ENCODE peak calls at places on chromosomes 5 and 9, in seven cellular contexts. One of them, this sample, is unnamed.
A peak's percentile ranks its signal among the peaks of the same experiment; 100 is the strongest.

GRCh38 chr5:42800748-42801330 is 10.9 kb downstream of the SELENOP start:
- DNase-seq in psoas muscle: no peak
- DNase-seq in cardiac muscle cell: no peak
- DNase-seq in right atrium auricular region: no peak
- DNase-seq in tibial nerve: no peak
- DNase-seq in GM23338: no peak
- DNase-seq in HCT116: no peak
- DNase-seq in this sample: no peak

GRCh38 chr9:120326076-120326693 is 253.8 kb downstream of the CDK5RAP2 start:
- DNase-seq in psoas muscle: no peak
- DNase-seq in cardiac muscle cell: no peak
- DNase-seq in right atrium auricular region: no peak
- DNase-seq in tibial nerve: no peak
- DNase-seq in GM23338: no peak
- DNase-seq in HCT116: no peak
- DNase-seq in this sample: no peak

GRCh38 chr9:107274953-107275422 is 8.1 kb upstream of the RAD23B start:
- DNase-seq in psoas muscle: no peak
- DNase-seq in cardiac muscle cell: no peak
- DNase-seq in right atrium auricular region: no peak
- DNase-seq in tibial nerve: no peak
- DNase-seq in GM23338: no peak
- DNase-seq in HCT116: peak; percentile 46
- DNase-seq in this sample: no peak

GRCh38 chr5:88677943-88678779 is 204.8 kb downstream of the MEF2C start:
- DNase-seq in psoas muscle: no peak
- DNase-seq in cardiac muscle cell: no peak
- DNase-seq in right atrium auricular region: no peak
- DNase-seq in tibial nerve: no peak
- DNase-seq in GM23338: peak; percentile 73
- DNase-seq in HCT116: no peak
- DNase-seq in this sample: peak; percentile 84

GRCh38 chr5:431001-431710 is 11.8 kb upstream of the EXOC3 start:
- DNase-seq in psoas muscle: peak; percentile 48
- DNase-seq in cardiac muscle cell: peak; percentile 74
- DNase-seq in right atrium auricular region: no peak
- DNase-seq in tibial nerve: no peak
- DNase-seq in GM23338: peak; percentile 77
- DNase-seq in HCT116: peak; percentile 23
- DNase-seq in this sample: peak; percentile 98

GRCh38 chr5:127003798-127004495 is 26.4 kb downstream of the MARCHF3 start:
- DNase-seq in psoas muscle: no peak
- DNase-seq in cardiac muscle cell: no peak
- DNase-seq in right atrium auricular region: no peak
- DNase-seq in tibial nerve: no peak
- DNase-seq in GM23338: no peak
- DNase-seq in HCT116: no peak
- DNase-seq in this sample: no peak

GRCh38 chr5:87231037-87231808 is 36.5 kb upstream of the RASA1 start:
- DNase-seq in psoas muscle: no peak
- DNase-seq in cardiac muscle cell: no peak
- DNase-seq in right atrium auricular region: no peak
- DNase-seq in tibial nerve: no peak
- DNase-seq in GM23338: no peak
- DNase-seq in HCT116: no peak
- DNase-seq in this sample: no peak

GRCh38 chr9:1429328-1429727 is 379.2 kb downstream of the DMRT2 start:
- DNase-seq in psoas muscle: no peak
- DNase-seq in cardiac muscle cell: peak; percentile 49
- DNase-seq in right atrium auricular region: no peak
- DNase-seq in tibial nerve: no peak
- DNase-seq in GM23338: peak; percentile 79
- DNase-seq in HCT116: no peak
- DNase-seq in this sample: peak; percentile 56

GRCh38 chr5:131394128-131394527 is 130.3 kb downstream of the CDC42SE2 start:
- DNase-seq in psoas muscle: no peak
- DNase-seq in cardiac muscle cell: no peak
- DNase-seq in right atrium auricular region: no peak
- DNase-seq in tibial nerve: no peak
- DNase-seq in GM23338: no peak
- DNase-seq in HCT116: no peak
- DNase-seq in this sample: no peak

GRCh38 chr9:131320031-131320685 is 30.6 kb downstream of the PLPP7 start:
- DNase-seq in psoas muscle: peak; percentile 94
- DNase-seq in cardiac muscle cell: no peak
- DNase-seq in right atrium auricular region: no peak
- DNase-seq in tibial nerve: peak; percentile 64
- DNase-seq in GM23338: no peak
- DNase-seq in HCT116: no peak
- DNase-seq in this sample: no peak

GRCh38 chr5:96823060-96823459 is 15.3 kb upstream of the ERAP1 start:
- DNase-seq in psoas muscle: no peak
- DNase-seq in cardiac muscle cell: no peak
- DNase-seq in right atrium auricular region: no peak
- DNase-seq in tibial nerve: no peak
- DNase-seq in GM23338: no peak
- DNase-seq in HCT116: no peak
- DNase-seq in this sample: no peak

GRCh38 chr5:4419276-4419675 is 720.9 kb upstream of the ADAMTS16 start:
- DNase-seq in psoas muscle: no peak
- DNase-seq in cardiac muscle cell: no peak
- DNase-seq in right atrium auricular region: no peak
- DNase-seq in tibial nerve: no peak
- DNase-seq in GM23338: no peak
- DNase-seq in HCT116: no peak
- DNase-seq in this sample: no peak

GRCh38 chr5:95734916-95735315 is 3.8 kb downstream of the RHOBTB3 start:
- DNase-seq in psoas muscle: no peak
- DNase-seq in cardiac muscle cell: no peak
- DNase-seq in right atrium auricular region: no peak
- DNase-seq in tibial nerve: no peak
- DNase-seq in GM23338: no peak
- DNase-seq in HCT116: no peak
- DNase-seq in this sample: no peak

GRCh38 chr5:149322518-149322917 is 22.8 kb upstream of the GRPEL2 start:
- DNase-seq in psoas muscle: no peak
- DNase-seq in cardiac muscle cell: no peak
- DNase-seq in right atrium auricular region: no peak
- DNase-seq in tibial nerve: no peak
- DNase-seq in GM23338: peak; percentile 45
- DNase-seq in HCT116: no peak
- DNase-seq in this sample: peak; percentile 47

GRCh38 chr5:54159153-54159836 is 151.1 kb downstream of the ARL15 start:
- DNase-seq in psoas muscle: no peak
- DNase-seq in cardiac muscle cell: no peak
- DNase-seq in right atrium auricular region: no peak
- DNase-seq in tibial nerve: no peak
- DNase-seq in GM23338: peak; percentile 21
- DNase-seq in HCT116: no peak
- DNase-seq in this sample: peak; percentile 3

GRCh38 chr5:172412724-172413260 is 41.5 kb downstream of the SH3PXD2B start:
- DNase-seq in psoas muscle: peak; percentile 96
- DNase-seq in cardiac muscle cell: no peak
- DNase-seq in right atrium auricular region: peak; percentile 96
- DNase-seq in tibial nerve: peak; percentile 92
- DNase-seq in GM23338: no peak
- DNase-seq in HCT116: no peak
- DNase-seq in this sample: peak; percentile 14

GRCh38 chr9:83281306-83282255 is 218.6 kb upstream of the RASEF start:
- DNase-seq in psoas muscle: no peak
- DNase-seq in cardiac muscle cell: peak; percentile 32
- DNase-seq in right atrium auricular region: no peak
- DNase-seq in tibial nerve: no peak
- DNase-seq in GM23338: no peak
- DNase-seq in HCT116: no peak
- DNase-seq in this sample: no peak

DNA sequence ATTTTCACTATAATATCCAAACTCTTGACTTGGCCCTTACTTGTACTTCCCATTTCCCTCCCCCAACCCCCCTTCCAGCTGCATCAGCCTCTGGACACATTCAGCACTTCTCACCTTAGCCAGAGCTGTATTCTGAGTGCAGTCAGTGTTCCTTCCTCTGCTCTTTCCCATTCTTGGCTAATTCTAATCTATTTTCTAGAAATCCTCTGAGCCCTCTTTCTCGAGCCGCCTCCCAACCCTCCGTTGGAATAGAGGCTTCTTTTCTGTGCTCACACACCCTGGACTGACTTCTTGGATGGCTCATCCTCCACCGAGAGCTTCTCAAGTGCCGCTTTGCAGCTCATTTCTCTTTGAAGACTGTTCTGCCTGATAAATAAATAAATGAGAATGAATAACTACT is 188.8 kb downstream of the NTRK2 start:
- DNase-seq in psoas muscle: no peak
- DNase-seq in cardiac muscle cell: no peak
- DNase-seq in right atrium auricular region: no peak
- DNase-seq in tibial nerve: no peak
- DNase-seq in GM23338: no peak
- DNase-seq in HCT116: no peak
- DNase-seq in this sample: no peak
- H3K4me3 ChIP-seq in psoas muscle: no peak overlapping the region
- H3K4me3 ChIP-seq in cardiac muscle cell: no peak overlapping the region
- H3K4me3 ChIP-seq in right atrium auricular region: no peak overlapping the region
- H3K4me3 ChIP-seq in tibial nerve: no peak overlapping the region
- H3K4me3 ChIP-seq in GM23338: no peak overlapping the region
- H3K4me3 ChIP-seq in HCT116: no peak overlapping the region
- H3K4me3 ChIP-seq in this sample: no peak overlapping the region

GRCh38 chr5:181052928-181053759 is 13.1 kb downstream of the BTNL9 start:
- DNase-seq in psoas muscle: no peak
- DNase-seq in cardiac muscle cell: peak; percentile 0
- DNase-seq in right atrium auricular region: peak; percentile 30
- DNase-seq in tibial nerve: no peak
- DNase-seq in GM23338: peak; percentile 55
- DNase-seq in HCT116: no peak
- DNase-seq in this sample: peak; percentile 91
- H3K27me3 ChIP-seq in psoas muscle: peaks cover 86% of the 10 kb centered on the region
- H3K27me3 ChIP-seq in cardiac muscle cell: peaks cover 77% of the 10 kb centered on the region
- H3K27me3 ChIP-seq in right atrium auricular region: peaks cover 7% of the 10 kb centered on the region
- H3K27me3 ChIP-seq in tibial nerve: no peaks in the 10 kb centered on the region
- H3K27me3 ChIP-seq in GM23338: peaks cover 95% of the 10 kb centered on the region
- H3K27me3 ChIP-seq in HCT116: no peaks in the 10 kb centered on the region
- H3K27me3 ChIP-seq in this sample: peaks cover 86% of the 10 kb centered on the region

GRCh38 chr9:89442981-89443817 is 54.7 kb downstream of the SEMA4D start:
- DNase-seq in psoas muscle: no peak
- DNase-seq in cardiac muscle cell: no peak
- DNase-seq in right atrium auricular region: no peak
- DNase-seq in tibial nerve: no peak
- DNase-seq in GM23338: no peak
- DNase-seq in HCT116: no peak
- DNase-seq in this sample: no peak

GRCh38 chr9:89445801-89446228 is 52.1 kb downstream of the SEMA4D start:
- DNase-seq in psoas muscle: peak; percentile 18
- DNase-seq in cardiac muscle cell: no peak
- DNase-seq in right atrium auricular region: no peak
- DNase-seq in tibial nerve: no peak
- DNase-seq in GM23338: no peak
- DNase-seq in HCT116: no peak
- DNase-seq in this sample: no peak

GRCh38 chr9:89442501-89442978 is 55.4 kb downstream of the SEMA4D start:
- DNase-seq in psoas muscle: no peak
- DNase-seq in cardiac muscle cell: no peak
- DNase-seq in right atrium auricular region: no peak
- DNase-seq in tibial nerve: no peak
- DNase-seq in GM23338: no peak
- DNase-seq in HCT116: no peak
- DNase-seq in this sample: peak; percentile 50

GRCh38 chr9:89445135-89445797 is 52.6 kb downstream of the SEMA4D start:
- DNase-seq in psoas muscle: no peak
- DNase-seq in cardiac muscle cell: no peak
- DNase-seq in right atrium auricular region: no peak
- DNase-seq in tibial nerve: no peak
- DNase-seq in GM23338: no peak
- DNase-seq in HCT116: no peak
- DNase-seq in this sample: no peak

DNA sequence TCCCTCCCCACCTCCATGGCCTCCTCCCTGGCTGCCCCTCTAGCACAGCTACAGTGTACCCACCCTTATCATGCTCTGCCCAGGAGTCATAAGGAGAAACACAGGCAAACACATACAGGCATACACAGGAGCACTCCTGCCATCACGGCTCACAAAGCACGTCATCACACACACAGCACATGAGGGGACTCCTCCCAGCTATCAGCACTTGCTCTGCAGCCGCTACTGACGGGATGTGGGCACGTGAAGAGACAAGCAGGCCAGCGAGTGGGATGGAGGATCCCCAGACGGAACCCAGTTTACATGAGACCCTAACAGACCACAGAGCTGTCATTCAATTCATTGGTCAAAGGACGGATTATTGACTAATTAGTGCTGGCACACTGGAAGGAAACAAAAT is 53.7 kb downstream of the SEMA4D start:
- DNase-seq in psoas muscle: no peak
- DNase-seq in cardiac muscle cell: peak; percentile 45
- DNase-seq in right atrium auricular region: no peak
- DNase-seq in tibial nerve: no peak
- DNase-seq in GM23338: no peak
- DNase-seq in HCT116: no peak
- DNase-seq in this sample: no peak
- H3K36me3 ChIP-seq in psoas muscle: no peaks in the 10 kb centered on the region
- H3K36me3 ChIP-seq in cardiac muscle cell: no peaks in the 10 kb centered on the region
- H3K36me3 ChIP-seq in right atrium auricular region: no peaks in the 10 kb centered on the region
- H3K36me3 ChIP-seq in tibial nerve: no peaks in the 10 kb centered on the region
- H3K36me3 ChIP-seq in GM23338: no peaks in the 10 kb centered on the region
- H3K36me3 ChIP-seq in HCT116: no peaks in the 10 kb centered on the region
- H3K36me3 ChIP-seq in this sample: no peaks in the 10 kb centered on the region

GRCh38 chr9:92295240-92295790 is 1.8 kb upstream of the IARS1 start:
- DNase-seq in psoas muscle: no peak
- DNase-seq in cardiac muscle cell: peak; percentile 71
- DNase-seq in right atrium auricular region: no peak
- DNase-seq in tibial nerve: no peak
- DNase-seq in GM23338: no peak
- DNase-seq in HCT116: no peak
- DNase-seq in this sample: no peak

GRCh38 chr9:92293452-92294296 is at the start of gene IARS1:
- DNase-seq in psoas muscle: peak; percentile 99
- DNase-seq in cardiac muscle cell: peak; percentile 96
- DNase-seq in right atrium auricular region: peak; percentile 100
- DNase-seq in tibial nerve: peak; percentile 99
- DNase-seq in GM23338: peak; percentile 97
- DNase-seq in HCT116: peak; percentile 95
- DNase-seq in this sample: peak; percentile 96

GRCh38 chr9:92295827-92296258 is 2.3 kb upstream of the IARS1 start:
- DNase-seq in psoas muscle: no peak
- DNase-seq in cardiac muscle cell: peak; percentile 40
- DNase-seq in right atrium auricular region: no peak
- DNase-seq in tibial nerve: no peak
- DNase-seq in GM23338: peak; percentile 24
- DNase-seq in HCT116: no peak
- DNase-seq in this sample: peak; percentile 5

GRCh38 chr9:92293075-92293354 is 482 bp downstream of the IARS1 start:
- DNase-seq in psoas muscle: no peak
- DNase-seq in cardiac muscle cell: no peak
- DNase-seq in right atrium auricular region: no peak
- DNase-seq in tibial nerve: no peak
- DNase-seq in GM23338: no peak
- DNase-seq in HCT116: no peak
- DNase-seq in this sample: no peak

DNA sequence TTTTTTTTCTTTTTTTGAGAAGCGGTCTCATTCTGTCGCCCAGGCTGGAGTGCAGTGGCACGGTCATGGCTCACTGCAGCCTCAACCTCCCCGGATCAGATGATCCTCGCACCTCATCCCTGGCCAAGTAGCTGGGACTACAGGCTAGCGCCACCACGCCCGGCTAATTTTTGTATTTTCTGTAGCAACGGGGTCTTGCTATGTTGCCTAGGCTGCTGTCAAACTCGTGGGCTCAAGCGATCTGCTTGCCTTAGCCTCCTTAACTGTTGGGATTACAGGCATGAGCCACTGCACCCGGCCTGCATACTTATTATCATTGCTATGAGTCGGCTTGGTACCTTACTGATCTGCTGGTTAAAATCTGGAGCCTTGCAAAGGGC is 790 bp upstream of the IARS1 start:
- DNase-seq in psoas muscle: no peak
- DNase-seq in cardiac muscle cell: no peak
- DNase-seq in right atrium auricular region: no peak
- DNase-seq in tibial nerve: no peak
- DNase-seq in GM23338: peak; percentile 21
- DNase-seq in HCT116: no peak
- DNase-seq in this sample: no peak
- H3K4me3 ChIP-seq in psoas muscle: peak overlapping the region; percentile 92
- H3K4me3 ChIP-seq in cardiac muscle cell: peak overlapping the region; percentile 70
- H3K4me3 ChIP-seq in right atrium auricular region: peak overlapping the region; percentile 93
- H3K4me3 ChIP-seq in tibial nerve: peak overlapping the region; percentile 65
- H3K4me3 ChIP-seq in GM23338: peak overlapping the region; percentile 92
- H3K4me3 ChIP-seq in HCT116: peak overlapping the region; percentile 73
- H3K4me3 ChIP-seq in this sample: peak overlapping the region; percentile 81

This sample was measured in H7.